ENCODE peak calls at places on chromosome 21, in seven cellular contexts. E, V, M, W, F, B and S are unnamed samples.

GRCh38 chr21:42317826-42318746 is 2.9 kb upstream of the TFF3 start:
- DNase-seq in F (no peak), B (no peak), W (no peak), V (no peak), E (no peak), M (no peak), S (no peak)

GRCh38 chr21:41634211-41634694 is 126.3 kb upstream of the TMPRSS2 start:
- DNase-seq in F (no peak), E (peak), B (no peak), W (no peak), V (no peak), M (no peak), S (peak)

GRCh38 chr21:35204850-35205564 is 155.9 kb upstream of the RUNX1 start:
- DNase-seq in V (peak), B (peak), W (peak), M (no peak), F (no peak), E (peak), S (peak)

GRCh38 chr21:14617040-14617393 is 70.9 kb upstream of the SAMSN1 start:
- DNase-seq in B (no peak), V (no peak), W (no peak), F (no peak), E (peak), M (no peak), S (no peak)

GRCh38 chr21:28723666-28724065 is 269.0 kb downstream of the LTN1 start:
- DNase-seq in M (no peak), W (no peak), E (no peak), F (no peak), B (no peak), V (no peak), S (no peak)

GRCh38 chr21:41582866-41583265 is 74.9 kb upstream of the TMPRSS2 start:
- DNase-seq in M (no peak), B (no peak), F (no peak), E (no peak), W (no peak), V (no peak), S (no peak)

GRCh38 chr21:35149698-35150097 is 100.6 kb upstream of the RUNX1 start:
- DNase-seq in W (no peak), V (peak), M (no peak), B (no peak), E (no peak), F (no peak), S (no peak)

GRCh38 chr21:42162831-42163510 is 56.0 kb upstream of the ABCG1 start:
- DNase-seq in B (peak), F (no peak), V (no peak), W (no peak), M (no peak), E (no peak), S (no peak)

GRCh38 chr21:17576080-17576835 is 36.4 kb downstream of the BTG3 start:
- DNase-seq in W (no peak), V (no peak), M (no peak), E (no peak), F (no peak), B (no peak), S (no peak)

GRCh38 chr21:19565587-19565986 is 1162.0 kb upstream of the TMPRSS15 start:
- DNase-seq in M (no peak), B (no peak), F (no peak), E (no peak), W (no peak), V (no peak), S (no peak)

GRCh38 chr21:14752006-14752909 is 206.1 kb upstream of the SAMSN1 start:
- DNase-seq in W (no peak), F (no peak), B (no peak), M (no peak), V (no peak), E (no peak), S (no peak)

GRCh38 chr21:46079357-46080170 is 18.3 kb upstream of the COL6A2 start:
- DNase-seq in W (no peak), V (peak), F (no peak), M (no peak), B (peak), E (no peak), S (peak)

GRCh38 chr21:42222386-42222785 is 3.4 kb downstream of the ABCG1 start:
- DNase-seq in W (no peak), F (no peak), E (no peak), B (no peak), V (no peak), M (no peak), S (no peak)

GRCh38 chr21:42222821-42223390 is 4.0 kb downstream of the ABCG1 start:
- DNase-seq in B (no peak), F (no peak), E (no peak), M (no peak), W (no peak), V (no peak), S (no peak)

GRCh38 chr21:31366825-31367224 is 22.8 kb upstream of the TIAM1 start:
- DNase-seq in B (peak), W (no peak), E (no peak), V (peak), F (no peak), M (peak), S (no peak)

GRCh38 chr21:39386194-39386593 is 37.3 kb upstream of the HMGN1 start:
- DNase-seq in E (no peak), B (peak), W (no peak), V (no peak), F (no peak), M (no peak), S (no peak)

GRCh38 chr21:31660134-31660565 is 657 bp downstream of the SOD1 start:
- DNase-seq in M (no peak), B (peak), E (peak), F (no peak), W (no peak), V (no peak), S (peak)

GRCh38 chr21:16084776-16085364 is 355.1 kb downstream of the USP25 start:
- DNase-seq in B (peak), V (peak), M (no peak), F (no peak), W (no peak), E (no peak), S (no peak)

GRCh38 chr21:42939581-42940413 is 14.4 kb upstream of the ERVH48-1 start:
- DNase-seq in M (no peak), W (no peak), F (no peak), B (peak), E (no peak), V (peak), S (peak)

GRCh38 chr21:15557925-15558324 is 171.9 kb upstream of the USP25 start:
- DNase-seq in W (peak), F (no peak), M (no peak), V (no peak), E (no peak), B (no peak), S (no peak)

GRCh38 chr21:29943885-29944284 is 4.1 kb upstream of the GRIK1 start:
- DNase-seq in M (no peak), W (no peak), E (peak), V (no peak), F (no peak), B (no peak), S (no peak)

GRCh38 chr21:16583567-16583966 is 853.8 kb downstream of the USP25 start:
- DNase-seq in B (no peak), E (no peak), V (no peak), F (no peak), M (no peak), W (no peak), S (no peak)

GRCh38 chr21:41506526-41507520 is 1.1 kb downstream of the TMPRSS2 start:
- DNase-seq in E (peak), B (no peak), F (no peak), M (no peak), V (no peak), W (no peak), S (no peak)

GRCh38 chr21:25701529-25701928 is 33.2 kb downstream of the ATP5PF start:
- DNase-seq in W (no peak), M (no peak), V (no peak), E (no peak), F (no peak), B (no peak), S (no peak)

GRCh38 chr21:14842641-14843040 is 222.2 kb downstream of the NRIP1 start:
- DNase-seq in E (no peak), B (no peak), V (no peak), M (no peak), W (no peak), F (no peak), S (no peak)

GRCh38 chr21:34771512-34772028 is 102.8 kb downstream of the CLIC6 start:
- DNase-seq in V (peak), W (no peak), B (peak), F (no peak), E (no peak), M (peak), S (no peak)

GRCh38 chr21:41396452-41397107 is 29.5 kb upstream of the MX1 start:
- DNase-seq in F (no peak), M (no peak), E (peak), W (no peak), V (no peak), B (no peak), S (peak)

GRCh38 chr21:42568834-42569731 is 55.4 kb downstream of the SLC37A1 start:
- DNase-seq in V (no peak), B (no peak), M (no peak), F (no peak), E (no peak), W (no peak), S (no peak)

GRCh38 chr21:28541371-28542112 is 451.1 kb downstream of the LTN1 start:
- DNase-seq in E (no peak), V (no peak), F (no peak), W (no peak), B (peak), M (no peak), S (no peak)

GRCh38 chr21:25790122-25790951 is 55.6 kb downstream of the GABPA start:
- DNase-seq in M (peak), E (peak), B (peak), W (peak), F (no peak), V (peak), S (peak)

GRCh38 chr21:46189213-46189958 is 5.1 kb upstream of the SPATC1L start:
- DNase-seq in E (no peak), W (peak), B (peak), V (peak), M (no peak), F (no peak), S (peak)

GRCh38 chr21:15455819-15456462 is 273.8 kb upstream of the USP25 start:
- DNase-seq in B (no peak), E (no peak), V (no peak), W (no peak), M (no peak), F (no peak), S (peak)

GRCh38 chr21:32888971-32889370 is 117.4 kb upstream of the PAXBP1 start:
- DNase-seq in M (no peak), V (peak), F (no peak), E (peak), B (no peak), W (no peak), S (no peak)

GRCh38 chr21:32884062-32884461 is 112.5 kb upstream of the PAXBP1 start:
- DNase-seq in V (no peak), F (no peak), B (no peak), M (peak), W (peak), E (peak), S (no peak)

GRCh38 chr21:32887026-32887425 is 115.5 kb upstream of the PAXBP1 start:
- DNase-seq in B (no peak), V (no peak), E (no peak), W (no peak), F (no peak), M (no peak), S (no peak)

GRCh38 chr21:32889596-32889995 is 118.0 kb upstream of the PAXBP1 start:
- DNase-seq in E (no peak), B (no peak), M (no peak), V (peak), W (no peak), F (no peak), S (no peak)

GRCh38 chr21:32886339-32886738 is 114.8 kb upstream of the PAXBP1 start:
- DNase-seq in W (no peak), B (no peak), E (no peak), F (no peak), V (no peak), M (no peak), S (no peak)
- H2AFZ ChIP-seq in W (peak), B (no peak), E (no peak), F (no peak), V (no peak), M (no peak), S (no peak)

DNA sequence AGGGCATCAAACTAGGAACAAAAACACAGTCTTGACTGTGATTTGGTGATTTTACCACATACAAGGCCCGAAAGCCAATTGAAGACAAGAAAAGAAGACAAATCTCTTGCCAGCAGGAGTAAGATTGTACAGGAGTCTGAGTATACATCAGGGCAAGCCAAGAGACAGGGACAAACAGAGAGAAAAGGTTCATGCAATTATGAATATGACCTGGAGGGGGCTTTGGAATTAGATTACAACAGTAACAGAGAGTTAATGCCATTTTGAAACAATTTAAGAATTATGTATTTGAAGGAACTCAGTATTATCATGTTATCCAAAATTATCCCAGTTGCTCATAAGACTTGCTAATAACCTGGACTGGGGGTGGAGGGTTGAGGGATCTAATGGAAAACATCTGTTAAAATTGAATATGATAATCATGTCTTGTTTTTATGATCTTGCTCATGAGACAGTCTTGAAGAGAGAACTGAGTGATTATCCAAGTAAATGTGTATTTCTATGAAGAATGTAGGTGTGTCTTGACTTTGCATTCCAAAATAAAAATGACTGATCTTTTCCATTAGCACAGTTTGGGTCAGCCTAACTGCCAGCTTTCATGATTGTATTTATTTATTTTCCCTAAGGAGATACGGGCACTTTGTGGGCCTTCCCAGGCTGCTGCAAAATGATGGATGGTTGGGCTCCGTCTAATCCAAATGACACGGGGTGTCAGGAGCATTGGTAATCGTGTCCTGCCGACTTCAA is 117.7 kb downstream of the ERG start:
- DNase-seq in M (no peak), E (peak), W (no peak), V (peak), F (no peak), B (peak), S (no peak)
- TF ChIP-seq CTCF in M (peak), E (peak), W (no peak), V (peak), F (peak), B (peak), S (peak)

DNA sequence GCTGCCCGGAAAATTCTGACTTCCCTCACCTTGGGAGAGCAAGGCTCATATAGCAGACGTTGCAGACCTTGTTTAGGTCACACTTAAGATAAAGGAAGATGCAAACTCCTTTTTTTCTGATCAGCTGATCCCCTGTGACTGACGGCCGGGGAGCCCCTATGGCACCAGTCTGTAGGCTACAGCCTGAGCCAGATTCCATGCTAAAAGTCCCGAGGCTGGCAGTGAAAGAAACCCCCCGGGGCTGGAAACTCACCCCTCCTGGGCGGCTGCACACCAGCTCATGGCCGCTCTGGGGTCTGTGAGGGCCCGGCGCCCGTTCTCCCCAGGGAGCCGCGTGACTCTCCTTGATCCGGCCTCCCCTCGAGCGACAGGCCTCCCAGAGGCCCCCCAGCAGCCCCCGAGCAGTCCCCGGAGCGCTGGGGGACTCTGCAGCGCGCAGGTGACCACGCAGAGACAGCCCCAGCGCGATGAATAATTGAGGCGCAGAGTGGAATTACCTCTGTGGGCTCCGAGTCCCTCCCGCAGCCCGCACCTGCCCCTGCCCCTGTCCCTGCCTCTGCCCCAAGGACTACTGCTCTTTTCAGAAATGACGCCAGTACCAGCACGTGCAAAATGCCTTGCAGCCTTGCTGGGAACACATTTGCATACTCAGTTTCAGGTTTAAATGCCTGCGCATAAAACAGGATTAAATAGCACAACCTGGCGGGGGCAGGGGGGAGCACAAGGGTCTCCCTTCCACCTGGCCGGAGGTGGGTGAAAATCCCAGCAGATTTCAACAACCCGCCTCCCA is 62.6 kb upstream of the CLDN14 start:
- DNase-seq in E (peak), W (no peak), B (no peak), V (no peak), F (peak), M (no peak), S (peak)
- TF ChIP-seq EZH2 in E (no peak), W (no peak), B (peak), V (no peak), F (no peak), M (no peak), S (peak)

DNA sequence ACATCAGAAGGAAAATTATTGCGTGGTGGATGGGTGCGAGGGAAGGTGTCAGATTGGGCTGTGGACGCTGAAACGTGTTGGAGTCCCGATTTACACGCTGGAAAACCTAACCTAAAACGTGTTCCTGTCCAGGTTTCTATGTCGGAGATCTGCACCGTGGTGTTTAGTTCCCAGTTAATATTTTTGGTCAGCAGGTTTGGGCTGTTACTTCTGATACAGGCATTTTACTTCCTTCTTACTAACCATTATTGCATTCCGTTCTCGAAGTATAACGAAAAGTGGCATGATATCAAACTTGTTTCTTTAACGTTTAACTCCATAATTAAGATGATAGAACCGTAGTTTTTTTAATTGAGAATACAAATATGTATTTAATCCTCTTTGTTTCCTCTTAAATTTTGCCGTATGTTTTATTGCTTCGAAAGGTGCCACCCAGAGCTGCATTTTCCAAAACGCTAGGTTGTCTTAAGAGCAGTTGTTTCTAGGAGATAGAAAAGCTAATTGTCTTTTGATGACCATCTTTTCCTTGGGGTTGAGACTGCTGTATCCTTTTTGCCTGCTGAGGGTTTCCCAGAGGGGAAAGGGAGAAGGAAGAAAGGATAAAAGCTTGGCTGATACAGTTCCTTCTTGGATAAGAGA is 1.3 kb downstream of the ADARB1 start:
- DNase-seq in E (no peak), W (no peak), B (peak), F (no peak), V (no peak), M (no peak), S (no peak)
- H2AFZ ChIP-seq in E (no peak), W (peak), B (no peak), F (no peak), V (peak), M (no peak), S (peak)

GRCh38 chr21:26962516-26963305 is 4.2 kb downstream of the ADAMTS5 start:
- DNase-seq in W (no peak), M (no peak), F (no peak), E (no peak), V (no peak), B (peak), S (no peak)

GRCh38 chr21:26958792-26959191 is 8.1 kb downstream of the ADAMTS5 start:
- DNase-seq in M (no peak), W (no peak), B (no peak), V (no peak), F (no peak), E (no peak), S (no peak)

GRCh38 chr21:26964379-26964778 is 2.5 kb downstream of the ADAMTS5 start:
- DNase-seq in B (peak), E (peak), V (no peak), W (no peak), F (no peak), M (no peak), S (no peak)

GRCh38 chr21:26965091-26965566 is 1.8 kb downstream of the ADAMTS5 start:
- DNase-seq in B (no peak), F (no peak), W (no peak), E (no peak), V (no peak), M (no peak), S (no peak)

GRCh38 chr21:26961704-26962103 is 5.2 kb downstream of the ADAMTS5 start:
- DNase-seq in W (peak), M (no peak), V (no peak), F (no peak), E (peak), B (no peak), S (no peak)
- TF ChIP-seq CTCF in W (peak), M (no peak), V (peak), F (no peak), E (peak), B (peak), S (peak)

GRCh38 chr21:33567914-33568313 is 20.6 kb downstream of the DONSON start:
- DNase-seq in V (no peak), E (no peak), B (no peak), M (no peak), F (no peak), W (no peak), S (no peak)
- TF ChIP-seq EZH2 in V (no peak), E (no peak), B (no peak), M (no peak), F (no peak), W (no peak), S (no peak)